ENCODE peak calls at places on chromosomes 13 and 19, in seven cellular contexts. F, T, I, K, B, N and Y are unnamed samples.

GRCh38 chr19:39407644-39408391 is 1.2 kb downstream of the ZFP36 start:
- DNase-seq in F (no peak), T (peak), I (no peak), N (peak), K (peak), B (peak), Y (no peak)

GRCh38 chr19:16031872-16032200 is 44.5 kb upstream of the TPM4 start:
- DNase-seq in I (no peak), T (peak), K (no peak), B (no peak), F (no peak), N (no peak), Y (no peak)

GRCh38 chr13:114234266-114234644 is 442 bp upstream of the CDC16 start:
- DNase-seq in B (no peak), T (no peak), K (no peak), I (no peak), N (no peak), F (no peak), Y (no peak)

GRCh38 chr19:41753159-41753558 is 2.2 kb upstream of the CEACAM6 start:
- DNase-seq in T (peak), F (peak), K (peak), B (no peak), N (peak), I (no peak), Y (no peak)

GRCh38 chr19:16327911-16328823 is 3.5 kb downstream of the KLF2 start:
- DNase-seq in N (peak), F (no peak), T (peak), I (no peak), K (peak), B (peak), Y (peak)

GRCh38 chr13:41833851-41834250 is 127.1 kb downstream of the VWA8 start:
- DNase-seq in F (no peak), I (no peak), N (no peak), T (no peak), B (no peak), K (peak), Y (no peak)

GRCh38 chr13:43802511-43802910 is 15.7 kb upstream of the ENOX1 start:
- DNase-seq in I (no peak), N (no peak), T (no peak), B (no peak), K (no peak), F (no peak), Y (no peak)

GRCh38 chr19:16073988-16074387 is 2.3 kb upstream of the TPM4 start:
- DNase-seq in T (no peak), N (no peak), F (no peak), I (no peak), B (no peak), K (peak), Y (no peak)

GRCh38 chr19:46017095-46017429 is 5.8 kb downstream of the PGLYRP1 start:
- DNase-seq in I (no peak), N (no peak), F (no peak), T (no peak), B (no peak), K (no peak), Y (no peak)

GRCh38 chr19:50332014-50332263 is 2.8 kb upstream of the KCNC3 start:
- DNase-seq in B (no peak), N (no peak), F (no peak), T (peak), I (no peak), K (no peak), Y (no peak)

GRCh38 chr13:70987043-70987442 is 878.8 kb upstream of the KLHL1 start:
- DNase-seq in N (no peak), K (no peak), F (no peak), I (no peak), B (no peak), T (peak), Y (no peak)

GRCh38 chr13:104466016-104466415 is 1399.8 kb upstream of the SLC10A2 start:
- DNase-seq in B (no peak), K (no peak), F (no peak), N (no peak), I (no peak), T (no peak), Y (no peak)

GRCh38 chr13:44437356-44438233 is 64.0 kb downstream of the SERP2 start:
- DNase-seq in K (peak), N (peak), T (no peak), B (no peak), I (peak), F (no peak), Y (no peak)

GRCh38 chr19:35040826-35041547 is 534 bp upstream of the HPN start:
- DNase-seq in I (peak), K (peak), T (peak), N (peak), B (peak), F (no peak), Y (no peak)

GRCh38 chr19:35042954-35043604 is 1.6 kb downstream of the HPN start:
- DNase-seq in B (no peak), N (no peak), T (no peak), F (no peak), I (no peak), K (no peak), Y (no peak)

GRCh38 chr19:35042056-35042730 is 672 bp downstream of the HPN start:
- DNase-seq in N (no peak), I (no peak), T (no peak), B (no peak), K (no peak), F (no peak), Y (no peak)

GRCh38 chr19:35040474-35040825 is 1.1 kb upstream of the HPN start:
- DNase-seq in N (no peak), T (no peak), K (no peak), B (no peak), F (no peak), I (no peak), Y (no peak)

GRCh38 chr19:35041548-35042055 is at the start of gene HPN:
- DNase-seq in B (no peak), F (no peak), K (no peak), I (peak), T (no peak), N (no peak), Y (no peak)
- H3K4me3 ChIP-seq in B (no peak), F (no peak), K (no peak), I (peak), T (no peak), N (no peak), Y (no peak)

GRCh38 chr13:33015275-33015674 is 948 bp upstream of the KL start:
- DNase-seq in F (no peak), T (no peak), K (no peak), N (no peak), B (peak), I (no peak), Y (no peak)
- H3K4me3 ChIP-seq in F (no peak), T (no peak), K (no peak), N (no peak), B (no peak), I (no peak), Y (no peak)

DNA sequence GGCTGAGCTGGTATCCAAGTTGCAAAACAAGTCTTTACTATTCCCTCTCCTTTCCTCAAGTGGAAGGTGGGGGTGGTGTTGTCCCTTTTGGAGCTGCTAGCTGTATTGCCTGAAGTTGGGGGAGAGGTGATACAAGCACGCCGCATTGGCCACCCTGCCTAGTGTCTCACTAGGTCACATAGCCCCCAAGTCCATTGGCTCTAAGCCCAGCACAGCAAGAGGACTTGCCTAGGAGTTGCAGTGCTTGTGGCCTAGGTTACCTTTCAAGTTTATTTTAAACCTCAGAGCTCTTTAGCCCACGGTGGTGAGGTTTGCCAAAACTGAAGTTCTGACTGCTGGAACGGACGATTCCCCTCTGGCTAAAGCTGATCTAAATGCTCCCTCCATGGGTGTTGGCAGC is 5.3 kb upstream of the DNAJC3 start:
- DNase-seq in N (no peak), B (no peak), I (no peak), F (no peak), T (no peak), K (no peak), Y (no peak)
- H3K4me3 ChIP-seq in N (no peak), B (no peak), I (no peak), F (no peak), T (no peak), K (no peak), Y (no peak)

DNA sequence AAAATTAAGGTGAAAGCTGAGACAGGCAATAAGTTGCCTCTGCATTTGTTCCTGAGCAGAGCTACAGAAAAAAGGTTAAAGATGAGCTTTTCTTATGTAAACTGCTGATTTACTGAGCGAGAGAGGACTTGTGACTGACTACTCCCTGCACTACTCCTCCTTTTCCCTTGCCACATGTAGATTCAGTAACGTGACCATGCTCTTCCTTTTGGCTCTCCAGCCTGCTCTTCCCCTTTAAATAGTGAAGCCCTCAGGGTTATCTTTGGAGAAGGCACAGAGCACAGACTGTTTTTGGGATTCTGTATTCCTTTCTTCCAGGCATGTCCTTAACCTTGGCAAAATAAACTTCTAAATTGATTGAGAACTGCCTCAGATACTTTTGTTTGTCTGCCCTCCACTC is 630.1 kb downstream of the UQCRFS1 start:
- DNase-seq in F (no peak), K (no peak), T (no peak), B (no peak), N (no peak), I (no peak), Y (no peak)
- H3K4me3 ChIP-seq in F (no peak), K (no peak), T (no peak), B (no peak), N (no peak), I (no peak), Y (no peak)

DNA sequence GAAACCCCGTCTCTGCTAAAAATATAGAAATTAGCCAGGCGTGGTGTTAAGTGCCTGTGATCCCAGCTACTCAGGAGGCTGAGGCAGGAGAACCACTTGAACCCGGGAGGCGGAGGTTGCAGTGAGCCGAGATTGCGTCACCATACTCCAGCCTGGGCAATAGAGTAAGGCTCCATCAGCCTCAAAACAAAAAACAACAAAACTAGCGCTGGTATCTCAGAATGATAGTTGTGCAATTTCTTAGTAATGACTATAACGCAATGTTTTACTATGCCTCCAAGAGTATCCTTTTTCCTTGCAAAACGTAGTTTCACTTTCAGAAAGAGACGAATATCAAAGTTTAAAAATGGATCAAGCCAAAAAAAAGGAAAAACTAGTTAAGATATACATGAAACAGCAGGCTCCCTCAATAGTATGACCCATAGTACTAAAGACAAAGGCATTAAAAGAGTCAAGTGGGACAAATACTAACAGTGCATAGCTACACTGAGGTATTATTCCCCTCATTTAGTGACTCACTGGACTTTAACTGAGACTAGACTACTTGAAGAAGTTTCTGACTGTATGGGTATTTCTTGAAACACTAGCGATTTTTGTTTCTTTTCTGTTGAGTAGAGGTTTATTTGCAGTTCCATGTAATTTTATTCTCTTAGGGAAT is 10.5 kb upstream of the ITM2B start:
- DNase-seq in F (no peak), K (peak), T (no peak), N (peak), I (no peak), B (peak), Y (no peak)
- H3K4me3 ChIP-seq in F (peak), K (peak), T (peak), N (peak), I (no peak), B (peak), Y (no peak)

GRCh38 chr19:5125376-5125775 is 156.5 kb downstream of the KDM4B start:
- DNase-seq in N (no peak), K (no peak), I (no peak), T (no peak), B (no peak), F (no peak), Y (no peak)

GRCh38 chr19:5127710-5128109 is 158.8 kb downstream of the KDM4B start:
- DNase-seq in T (peak), F (no peak), I (no peak), B (no peak), K (no peak), N (no peak), Y (no peak)

GRCh38 chr19:5128251-5128931 is 159.5 kb downstream of the KDM4B start:
- DNase-seq in F (peak), T (no peak), N (peak), I (peak), K (peak), B (peak), Y (peak)

GRCh38 chr19:5125797-5126497 is 157.0 kb downstream of the KDM4B start:
- DNase-seq in T (no peak), N (peak), I (peak), K (no peak), F (no peak), B (no peak), Y (no peak)

DNA sequence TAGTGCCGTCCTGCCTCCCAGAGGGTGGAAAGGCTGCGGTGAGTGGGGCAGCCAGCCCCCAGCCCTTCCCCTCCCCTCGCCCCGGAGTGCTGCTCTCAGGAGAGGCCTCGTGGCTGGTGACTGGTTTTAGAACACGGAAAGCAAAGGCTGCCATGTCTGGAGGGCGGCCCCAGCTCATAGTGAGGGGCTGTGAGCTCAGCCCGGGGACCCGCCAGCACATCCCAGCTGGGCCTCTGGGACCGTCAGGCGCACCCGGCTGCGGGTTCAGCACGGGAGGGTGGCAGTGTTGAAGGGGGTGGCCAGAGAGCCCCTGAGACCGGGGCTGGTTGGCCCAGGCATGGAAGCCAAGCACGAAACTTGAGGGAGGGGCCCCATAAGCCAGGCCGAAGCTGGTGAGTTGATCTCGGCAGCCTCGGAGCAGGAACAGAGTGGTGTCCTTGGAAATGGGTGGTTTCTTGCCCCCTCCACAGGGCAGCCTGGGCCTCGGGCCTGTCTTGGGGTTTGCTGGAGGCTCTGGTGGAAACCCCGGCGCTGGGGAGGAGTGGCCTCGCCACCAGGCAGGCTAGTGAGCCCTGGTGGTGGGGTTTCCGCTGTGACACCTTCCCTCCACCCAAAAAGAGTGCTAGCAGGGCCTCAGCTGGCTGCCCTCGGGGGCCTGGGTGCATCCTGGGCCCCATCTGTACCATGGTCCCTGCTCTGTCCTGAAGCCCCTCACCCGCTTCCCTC is 157.7 kb downstream of the KDM4B start:
- DNase-seq in I (no peak), F (no peak), N (no peak), K (no peak), T (no peak), B (no peak), Y (no peak)
- H3K4me3 ChIP-seq in I (no peak), F (no peak), N (no peak), K (no peak), T (no peak), B (no peak), Y (no peak)

DNA sequence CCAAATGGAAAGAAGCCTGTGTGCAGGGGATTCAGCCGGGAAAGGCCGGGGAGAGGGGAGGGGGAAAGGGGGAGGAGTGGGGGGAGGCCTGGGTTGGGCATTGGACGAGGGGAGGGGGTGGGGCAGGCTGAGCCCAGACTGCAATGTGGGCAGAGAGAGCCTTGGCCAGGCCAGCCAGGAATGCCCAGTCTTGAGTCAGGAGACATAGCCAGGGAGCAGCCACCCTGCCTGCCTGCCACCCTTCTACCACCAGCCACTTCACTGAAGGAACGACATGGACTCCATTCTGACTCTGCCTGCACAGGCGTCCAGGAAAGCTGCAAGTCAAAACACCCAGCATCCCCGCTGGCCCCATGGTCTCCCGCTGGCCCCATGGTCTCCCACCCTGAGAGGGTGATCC is 498 bp downstream of the PROZ start:
- DNase-seq in B (no peak), F (no peak), T (no peak), N (no peak), I (no peak), K (no peak), Y (no peak)
- H3K4me3 ChIP-seq in B (no peak), F (no peak), T (no peak), N (no peak), I (no peak), K (no peak), Y (no peak)

DNA sequence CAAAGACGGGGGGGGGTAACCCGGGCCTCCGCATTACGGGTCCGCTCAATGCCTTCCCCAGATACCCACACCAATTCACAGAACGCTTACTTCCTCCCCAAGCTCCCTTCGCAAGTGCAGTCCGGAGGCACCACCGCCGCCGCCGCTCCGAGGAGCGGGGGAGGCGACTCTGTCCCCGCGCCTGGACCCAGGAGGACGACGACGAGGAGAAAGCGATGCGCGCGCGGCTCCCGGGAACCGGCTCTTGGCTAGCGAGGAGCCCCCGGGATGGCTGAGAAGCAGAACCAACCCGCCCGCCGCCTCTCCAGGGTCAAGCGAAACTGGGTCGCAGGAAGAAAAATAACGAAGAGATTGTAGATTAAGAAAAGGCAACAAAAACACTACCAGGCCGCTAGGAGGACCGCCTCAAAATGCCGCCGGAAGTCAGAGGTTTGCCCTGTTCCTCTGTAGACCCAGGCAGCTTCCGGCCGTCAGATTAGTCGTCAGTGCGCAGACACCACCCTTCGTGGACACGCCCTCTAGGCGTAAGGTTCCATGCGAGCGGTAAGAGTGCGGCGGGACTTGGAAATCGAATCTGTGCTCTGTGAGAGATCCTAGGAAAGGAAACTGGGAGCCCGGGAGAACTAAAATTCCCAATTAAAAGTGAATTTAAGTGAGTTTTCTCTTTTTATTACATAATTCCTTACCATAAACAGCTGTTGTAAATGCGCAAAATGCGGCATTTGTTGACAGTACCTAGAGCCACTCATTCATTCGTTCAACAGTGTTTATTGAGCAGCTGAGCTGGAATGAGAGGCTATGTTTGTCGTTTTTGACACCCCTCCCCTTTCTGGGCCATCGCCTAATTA is at the start of gene ZC3H13:
- DNase-seq in B (peak), F (peak), K (peak), T (peak), N (peak), I (peak), Y (peak)
- H3K4me3 ChIP-seq in B (peak), F (peak), K (peak), T (peak), N (peak), I (peak), Y (peak)